ENCODE peak calls at places on chromosomes 11 and 22, in seven cellular contexts. C is activated B cell treated with CpG ODN at 0.5 μM for 24 hours, B is heart left ventricle, T is cardiac muscle cell, R is NCI-H82, Z is cardiac fibroblast, O is KG1. U is an unnamed sample.

GRCh38 chr11:17561111-17561415 is 14.0 kb downstream of the OTOG start:
- DNase-seq in R (no peak), T (no peak), C (no peak), B (no peak), O (no peak), Z (no peak), U (no peak)

GRCh38 chr11:57161351-57161750 is 20.4 kb upstream of the LRRC55 start:
- DNase-seq in Z (no peak), R (no peak), C (no peak), B (no peak), T (no peak), O (no peak), U (no peak)

GRCh38 chr22:37300551-37301017 is 18.3 kb downstream of the CYTH4 start:
- DNase-seq in O (peak), B (no peak), T (no peak), C (no peak), R (no peak), Z (no peak), U (no peak)

GRCh38 chr11:7893792-7894191 is 37.3 kb downstream of the OR10A6 start:
- DNase-seq in O (no peak), Z (no peak), B (no peak), R (no peak), C (no peak), T (no peak), U (no peak)

GRCh38 chr22:23144432-23144831 is 845 bp upstream of the RAB36 start:
- DNase-seq in T (no peak), B (peak), O (no peak), R (no peak), C (no peak), Z (no peak), U (no peak)

GRCh38 chr11:28152743-28153142 is 44.6 kb downstream of the METTL15 start:
- DNase-seq in C (no peak), O (no peak), T (no peak), Z (no peak), R (no peak), B (no peak), U (no peak)

GRCh38 chr22:25419247-25420113 is 145.0 kb upstream of the GRK3 start:
- DNase-seq in R (no peak), B (no peak), T (no peak), O (no peak), Z (peak), C (no peak), U (peak)

GRCh38 chr22:50276143-50276542 is 6.0 kb upstream of the MAPK11 start:
- DNase-seq in B (peak), R (peak), Z (peak), T (peak), C (no peak), O (no peak), U (peak)

GRCh38 chr22:40231618-40232313 is 54.0 kb downstream of the TNRC6B start:
- DNase-seq in T (no peak), R (peak), O (no peak), Z (no peak), B (no peak), C (no peak), U (no peak)

GRCh38 chr11:63518548-63518947 is 12.7 kb downstream of the LGALS12 start:
- DNase-seq in Z (peak), C (no peak), O (no peak), R (no peak), B (no peak), T (no peak), U (peak)

GRCh38 chr11:12693485-12694181 is 19.4 kb downstream of the TEAD1 start:
- DNase-seq in O (no peak), B (peak), R (peak), T (no peak), C (no peak), Z (peak), U (peak)

GRCh38 chr11:65435330-65435931 is 12.8 kb downstream of the NEAT1 start:
- DNase-seq in B (no peak), R (no peak), C (no peak), Z (peak), T (no peak), O (no peak), U (peak)

GRCh38 chr11:132638421-132638820 is 893.9 kb downstream of the OPCML start:
- DNase-seq in C (no peak), B (no peak), T (no peak), Z (no peak), O (no peak), R (no peak), U (no peak)

GRCh38 chr11:11025087-11025486 is 167.2 kb upstream of the ZBED5 start:
- DNase-seq in B (no peak), T (no peak), O (no peak), Z (no peak), R (no peak), C (no peak), U (peak)

GRCh38 chr22:27885977-27886842 is 32.8 kb downstream of the PITPNB start:
- DNase-seq in O (peak), C (no peak), T (peak), R (peak), B (no peak), Z (peak), U (peak)

GRCh38 chr22:43743929-43744643 is 68.0 kb downstream of the EFCAB6 start:
- DNase-seq in R (no peak), B (no peak), C (no peak), O (no peak), Z (no peak), T (no peak), U (no peak)

GRCh38 chr11:78298216-78298860 is 109.6 kb downstream of the USP35 start:
- DNase-seq in O (no peak), R (peak), C (no peak), B (no peak), T (no peak), Z (no peak), U (no peak)

GRCh38 chr22:42613869-42614268 is 814 bp downstream of the POLDIP3 start:
- DNase-seq in T (no peak), Z (peak), R (peak), B (no peak), O (peak), C (no peak), U (peak)

GRCh38 chr11:111978028-111978771 is 41.1 kb downstream of the DIXDC1 start:
- DNase-seq in O (no peak), T (peak), Z (peak), B (peak), R (peak), C (no peak), U (peak)

GRCh38 chr22:48316245-48316875 is 1511.3 kb downstream of the BRD1 start:
- DNase-seq in Z (no peak), C (no peak), O (no peak), B (no peak), T (no peak), R (no peak), U (no peak)

GRCh38 chr11:30876228-30876627 is 290.1 kb upstream of the MPPED2 start:
- DNase-seq in Z (no peak), C (no peak), R (no peak), B (no peak), T (no peak), O (no peak), U (no peak)

GRCh38 chr11:87173185-87174039 is 135.7 kb downstream of the TMEM135 start:
- DNase-seq in B (no peak), C (no peak), O (no peak), Z (peak), T (no peak), R (peak), U (peak)

GRCh38 chr11:78453140-78453935 is 35.7 kb upstream of the GAB2 start:
- DNase-seq in T (no peak), B (no peak), C (no peak), O (no peak), Z (no peak), R (no peak), U (peak)

GRCh38 chr11:68354181-68354872 is 41.9 kb downstream of the LRP5 start:
- DNase-seq in T (no peak), B (peak), O (no peak), Z (peak), R (no peak), C (no peak), U (peak)

GRCh38 chr11:92149996-92150395 is 74.6 kb upstream of the FAT3 start:
- DNase-seq in Z (peak), O (no peak), C (no peak), T (no peak), R (no peak), B (no peak), U (peak)

GRCh38 chr11:59706518-59707285 is 6.9 kb downstream of the OR10V1 start:
- DNase-seq in C (no peak), O (no peak), T (no peak), B (no peak), Z (peak), R (no peak), U (peak)

GRCh38 chr11:129192150-129192549 is at the start of gene ARHGAP32:
- DNase-seq in O (no peak), Z (no peak), T (no peak), R (no peak), C (no peak), B (no peak), U (no peak)

GRCh38 chr22:19876314-19876940 is 21.8 kb upstream of the GNB1L start:
- DNase-seq in R (no peak), B (peak), T (no peak), O (no peak), C (no peak), Z (peak), U (no peak)

GRCh38 chr11:20112291-20113146 is 47.8 kb downstream of the DBX1 start:
- DNase-seq in O (no peak), B (peak), C (no peak), R (no peak), T (no peak), Z (peak), U (peak)

GRCh38 chr11:115222863-115223530 is 281.2 kb downstream of the CADM1 start:
- DNase-seq in R (no peak), B (no peak), Z (no peak), T (no peak), O (no peak), C (no peak), U (no peak)

GRCh38 chr11:122853971-122854446 is 15.7 kb downstream of the CRTAM start:
- DNase-seq in T (peak), C (no peak), Z (peak), R (peak), O (peak), B (no peak), U (peak)

GRCh38 chr22:50141891-50142363 is 28.6 kb upstream of the PANX2 start:
- DNase-seq in C (no peak), B (no peak), T (peak), R (peak), O (no peak), Z (no peak), U (no peak)

GRCh38 chr11:100684101-100685065 is 2.7 kb upstream of the ARHGAP42 start:
- DNase-seq in O (no peak), T (no peak), C (no peak), R (no peak), B (no peak), Z (no peak), U (no peak)

GRCh38 chr22:42909363-42910058 is 52.4 kb upstream of the ARFGAP3 start:
- DNase-seq in O (no peak), R (no peak), Z (no peak), B (no peak), C (no peak), T (no peak), U (no peak)

GRCh38 chr11:78659326-78660319 is 85.0 kb upstream of the NARS2 start:
- DNase-seq in O (no peak), R (no peak), Z (no peak), T (no peak), B (no peak), C (no peak), U (no peak)

GRCh38 chr22:27215826-27216320 is 558.5 kb downstream of the MIAT start:
- DNase-seq in Z (no peak), O (no peak), R (no peak), B (no peak), C (no peak), T (no peak), U (no peak)

GRCh38 chr22:23583836-23584235 is 3.7 kb upstream of the IGLL1 start:
- DNase-seq in T (no peak), Z (no peak), R (no peak), O (no peak), C (no peak), B (no peak), U (no peak)

GRCh38 chr22:26656896-26657851 is at the start of gene MIAT:
- DNase-seq in Z (no peak), R (peak), B (no peak), C (peak), O (no peak), T (no peak), U (no peak)

GRCh38 chr11:110463153-110463552 is 33.4 kb downstream of the FDX1 start:
- DNase-seq in C (no peak), B (peak), O (no peak), R (peak), Z (peak), T (peak), U (peak)